ENCODE peak calls at places on chromosomes 16 and 17, in eight cellular contexts. N, D, B, P, F, J, Q and Y are unnamed samples.

GRCh38 chr17:40111221-40112128 is 10.3 kb upstream of the MSL1 start:
- DNase-seq in N (peak; percentile 80), D (peak; percentile 90), B (no peak), P (peak; percentile 94), F (peak; percentile 55), J (peak; percentile 98), Q (peak; percentile 99), Y (peak; percentile 65)

GRCh38 chr17:6591599-6592158 is 35.3 kb upstream of the PITPNM3 start:
- DNase-seq in N (no peak), D (no peak), B (no peak), P (no peak), F (no peak), J (peak; percentile 86), Q (peak; percentile 81), Y (no peak)

GRCh38 chr16:22130528-22130927 is 31.8 kb upstream of the SDR42E2 start:
- DNase-seq in N (no peak), D (no peak), B (no peak), P (no peak), F (no peak), J (no peak), Q (no peak), Y (no peak)

GRCh38 chr17:47704781-47705180 is 10.8 kb downstream of the TBKBP1 start:
- DNase-seq in N (no peak), D (peak; percentile 57), B (no peak), P (no peak), F (no peak), J (no peak), Q (no peak), Y (no peak)

GRCh38 chr16:22206847-22207714 is 1.0 kb downstream of the EEF2K start:
- DNase-seq in N (peak; percentile 44), D (peak; percentile 92), B (no peak), P (peak; percentile 58), F (no peak), J (peak; percentile 67), Q (peak; percentile 83), Y (no peak)

GRCh38 chr17:59093145-59093701 is 13.5 kb downstream of the TRIM37 start:
- DNase-seq in N (no peak), D (no peak), B (no peak), P (no peak), F (no peak), J (no peak), Q (no peak), Y (no peak)

GRCh38 chr16:81767987-81768592 is 11.0 kb upstream of the PLCG2 start:
- DNase-seq in N (no peak), D (peak; percentile 13), B (no peak), P (no peak), F (no peak), J (no peak), Q (no peak), Y (no peak)

GRCh38 chr16:82671743-82672142 is 45.0 kb downstream of the CDH13 start:
- DNase-seq in N (no peak), D (no peak), B (no peak), P (no peak), F (no peak), J (no peak), Q (no peak), Y (no peak)

GRCh38 chr17:71828182-71828596 is 292.6 kb upstream of the SOX9 start:
- DNase-seq in N (peak; percentile 21), D (no peak), B (no peak), P (no peak), F (no peak), J (peak; percentile 83), Q (no peak), Y (no peak)

GRCh38 chr16:21166561-21166961 is 8.1 kb downstream of the LDAF1 start:
- DNase-seq in N (peak; percentile 39), D (no peak), B (no peak), P (peak; percentile 13), F (no peak), J (no peak), Q (peak; percentile 31), Y (no peak)

GRCh38 chr16:24700549-24701392 is 28.7 kb upstream of the TNRC6A start:
- DNase-seq in N (no peak), D (no peak), B (no peak), P (peak; percentile 29), F (no peak), J (peak; percentile 99), Q (peak; percentile 97), Y (no peak)

GRCh38 chr17:78890111-78890897 is 12.7 kb downstream of the CEP295NL start:
- DNase-seq in N (no peak), D (peak; percentile 94), B (no peak), P (no peak), F (peak; percentile 87), J (no peak), Q (no peak), Y (no peak)

GRCh38 chr16:5581963-5582362 is 484.4 kb upstream of the EEF2KMT start:
- DNase-seq in N (peak; percentile 18), D (no peak), B (no peak), P (no peak), F (no peak), J (no peak), Q (no peak), Y (no peak)

GRCh38 chr17:71217769-71218168 is 903.1 kb upstream of the SOX9 start:
- DNase-seq in N (no peak), D (no peak), B (no peak), P (no peak), F (no peak), J (no peak), Q (no peak), Y (no peak)

GRCh38 chr16:88331989-88332920 is 50.5 kb upstream of the ZNF469 start:
- DNase-seq in N (no peak), D (no peak), B (no peak), P (no peak), F (no peak), J (peak; percentile 100), Q (peak; percentile 99), Y (no peak)

GRCh38 chr16:57444711-57445110 is 2.5 kb downstream of the CIAPIN1 start:
- DNase-seq in N (no peak), D (no peak), B (no peak), P (no peak), F (no peak), J (peak; percentile 70), Q (peak; percentile 27), Y (no peak)

GRCh38 chr16:27269300-27270150 is 953 bp upstream of the NSMCE1 start:
- DNase-seq in N (no peak), D (no peak), B (no peak), P (no peak), F (no peak), J (no peak), Q (no peak), Y (no peak)

GRCh38 chr17:30199600-30199999 is 35.9 kb downstream of the SLC6A4 start:
- DNase-seq in N (no peak), D (no peak), B (no peak), P (no peak), F (no peak), J (no peak), Q (no peak), Y (no peak)

GRCh38 chr17:30207655-30208054 is 27.8 kb downstream of the SLC6A4 start:
- DNase-seq in N (no peak), D (peak; percentile 28), B (no peak), P (no peak), F (no peak), J (no peak), Q (no peak), Y (no peak)

GRCh38 chr17:30208214-30208613 is 27.3 kb downstream of the SLC6A4 start:
- DNase-seq in N (no peak), D (no peak), B (no peak), P (no peak), F (no peak), J (no peak), Q (no peak), Y (no peak)

GRCh38 chr17:30200086-30200485 is 35.4 kb downstream of the SLC6A4 start:
- DNase-seq in N (no peak), D (peak; percentile 41), B (no peak), P (no peak), F (no peak), J (no peak), Q (no peak), Y (no peak)

GRCh38 chr17:30203471-30203981 is 32.0 kb downstream of the SLC6A4 start:
- DNase-seq in N (no peak), D (peak; percentile 32), B (no peak), P (peak; percentile 61), F (no peak), J (no peak), Q (no peak), Y (no peak)
- TF ChIP-seq CTCF in N (no peak), D (no peak), B (no peak), P (peak; percentile 48), F (peak; percentile 18), J (no peak), Q (no peak), Y (no peak)

DNA sequence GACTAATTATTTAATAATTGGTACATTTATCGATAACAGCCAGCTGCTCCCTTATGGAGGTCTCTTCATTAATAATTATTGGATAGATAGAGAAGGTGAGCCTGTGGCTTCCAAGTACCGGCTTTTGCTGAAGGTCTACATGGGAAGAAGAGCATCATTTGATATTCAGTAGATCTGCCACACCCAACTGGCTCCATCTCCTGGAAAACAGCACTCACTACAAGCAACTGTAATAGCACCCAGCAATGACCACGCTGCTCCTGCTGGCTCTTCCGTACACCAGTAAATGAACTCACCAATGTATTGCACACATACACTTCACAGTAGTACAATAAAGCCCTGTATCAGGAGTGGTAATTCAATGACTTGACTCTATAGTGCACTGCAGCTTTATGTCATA is 19.5 kb downstream of the MARVELD3 start:
- DNase-seq in N (no peak), D (no peak), B (no peak), P (peak; percentile 60), F (no peak), J (peak; percentile 13), Q (peak; percentile 40), Y (no peak)
- TF ChIP-seq CTCF in N (peak; percentile 34), D (no peak), B (no peak), P (peak; percentile 79), F (peak; percentile 56), J (peak; percentile 41), Q (peak; percentile 48), Y (peak; percentile 41)

GRCh38 chr17:37847811-37848331 is 76.3 kb upstream of the TBC1D3K start:
- DNase-seq in N (no peak), D (no peak), B (no peak), P (no peak), F (no peak), J (no peak), Q (no peak), Y (no peak)

GRCh38 chr17:37842401-37842800 is 81.8 kb upstream of the TBC1D3K start:
- DNase-seq in N (no peak), D (no peak), B (no peak), P (no peak), F (no peak), J (no peak), Q (no peak), Y (no peak)

GRCh38 chr17:37844158-37844976 is 79.8 kb upstream of the TBC1D3K start:
- DNase-seq in N (peak; percentile 84), D (peak; percentile 90), B (no peak), P (peak; percentile 73), F (no peak), J (peak; percentile 53), Q (peak; percentile 54), Y (peak; percentile 65)

GRCh38 chr17:37847102-37847501 is 77.1 kb upstream of the TBC1D3K start:
- DNase-seq in N (no peak), D (no peak), B (no peak), P (no peak), F (no peak), J (no peak), Q (no peak), Y (no peak)

GRCh38 chr17:37844977-37845293 is 79.3 kb upstream of the TBC1D3K start:
- DNase-seq in N (no peak), D (no peak), B (no peak), P (no peak), F (no peak), J (no peak), Q (no peak), Y (no peak)
- TF ChIP-seq CTCF in N (peak; percentile 23), D (peak; percentile 47), B (peak; percentile 20), P (no peak), F (no peak), J (no peak), Q (no peak), Y (no peak)

GRCh38 chr17:3659541-3660111 is 8.8 kb downstream of the TAX1BP3 start:
- DNase-seq in N (no peak), D (no peak), B (no peak), P (no peak), F (no peak), J (peak; percentile 91), Q (peak; percentile 87), Y (no peak)
- TF ChIP-seq CTCF in N (no peak), D (no peak), B (no peak), P (no peak), F (no peak), J (peak; percentile 37), Q (peak; percentile 29), Y (no peak)